ENCODE peak calls at places on chromosomes 13 and 19, in seven cellular contexts. C is stimulated activated CD4-positive, alpha-beta T cell treated with anti-CD3 and anti-CD28 coated beads, TNF-alpha, amount 100 ng/mL, for 4 hours; N is GOT3; G is HAP-1; J is SK-N-DZ; Y is M059J; W is RPMI7951. O is an unnamed sample.

GRCh38 chr19:1140673-1141072 is 33.4 kb downstream of the SBNO2 start:
- DNase-seq in C (no peak), N (no peak), G (no peak), J (no peak), Y (no peak), W (no peak), O (no peak)

GRCh38 chr19:36049080-36049698 is 4.9 kb downstream of the THAP8 start:
- DNase-seq in C (no peak), N (no peak), G (no peak), J (no peak), Y (peak), W (no peak), O (no peak)

GRCh38 chr19:41376998-41377365 is 649 bp downstream of the TMEM91 start:
- DNase-seq in C (peak), N (no peak), G (no peak), J (peak), Y (no peak), W (no peak), O (no peak)

GRCh38 chr13:33235078-33235477 is 50.5 kb downstream of the STARD13 start:
- DNase-seq in C (no peak), N (no peak), G (no peak), J (peak), Y (peak), W (peak), O (no peak)

GRCh38 chr19:584240-585001 is 5.3 kb upstream of the HCN2 start:
- DNase-seq in C (peak), N (no peak), G (peak), J (peak), Y (peak), W (peak), O (peak)

GRCh38 chr19:4971424-4971793 is 2.5 kb downstream of the KDM4B start:
- DNase-seq in C (no peak), N (no peak), G (peak), J (no peak), Y (peak), W (peak), O (no peak)

GRCh38 chr13:91664036-91664435 is 265.6 kb downstream of the GPC5 start:
- DNase-seq in C (no peak), N (no peak), G (no peak), J (no peak), Y (peak), W (no peak), O (no peak)

GRCh38 chr13:72453161-72453560 is 274.3 kb downstream of the MZT1 start:
- DNase-seq in C (no peak), N (no peak), G (no peak), J (peak), Y (no peak), W (no peak), O (no peak)

GRCh38 chr19:1799695-1800342 is 12.3 kb downstream of the ATP8B3 start:
- DNase-seq in C (no peak), N (no peak), G (no peak), J (no peak), Y (no peak), W (no peak), O (no peak)

GRCh38 chr13:110913322-110913721 is 1.5 kb downstream of the ANKRD10 start:
- DNase-seq in C (no peak), N (no peak), G (no peak), J (no peak), Y (peak), W (peak), O (no peak)

GRCh38 chr19:20066861-20067260 is 10.9 kb upstream of the ZNF90 start:
- DNase-seq in C (no peak), N (no peak), G (no peak), J (no peak), Y (no peak), W (no peak), O (no peak)

GRCh38 chr19:35216026-35216832 is 12.3 kb downstream of the FAM187B start:
- DNase-seq in C (no peak), N (no peak), G (no peak), J (no peak), Y (peak), W (peak), O (no peak)

GRCh38 chr13:104594801-104595200 is 1528.6 kb upstream of the SLC10A2 start:
- DNase-seq in C (no peak), N (no peak), G (no peak), J (no peak), Y (no peak), W (no peak), O (no peak)

GRCh38 chr19:4455742-4456565 is 1.6 kb downstream of the UBXN6 start:
- DNase-seq in C (no peak), N (peak), G (no peak), J (no peak), Y (peak), W (peak), O (no peak)

GRCh38 chr13:34749046-34749445 is 193.0 kb upstream of the NBEA start:
- DNase-seq in C (no peak), N (no peak), G (no peak), J (no peak), Y (no peak), W (no peak), O (no peak)

GRCh38 chr13:106581268-106581667 is 13.3 kb upstream of the ARGLU1 start:
- DNase-seq in C (no peak), N (no peak), G (no peak), J (no peak), Y (no peak), W (no peak), O (no peak)

GRCh38 chr13:34044041-34044440 is 226.1 kb downstream of the RFC3 start:
- DNase-seq in C (no peak), N (no peak), G (no peak), J (no peak), Y (peak), W (peak), O (no peak)

GRCh38 chr19:49217382-49217781 is 59.8 kb downstream of the TRPM4 start:
- DNase-seq in C (no peak), N (no peak), G (no peak), J (no peak), Y (no peak), W (no peak), O (no peak)

GRCh38 chr13:40562975-40563349 is 103.5 kb downstream of the FOXO1 start:
- DNase-seq in C (no peak), N (no peak), G (no peak), J (no peak), Y (peak), W (peak), O (no peak)

GRCh38 chr13:27338816-27339215 is 68.2 kb downstream of the RASL11A start:
- DNase-seq in C (no peak), N (no peak), G (no peak), J (peak), Y (no peak), W (peak), O (no peak)

GRCh38 chr19:9597027-9597426 is 12.7 kb upstream of the ZNF121 start:
- DNase-seq in C (no peak), N (no peak), G (no peak), J (no peak), Y (peak), W (peak), O (no peak)

GRCh38 chr13:34547929-34548328 is 394.1 kb upstream of the NBEA start:
- DNase-seq in C (no peak), N (no peak), G (no peak), J (no peak), Y (no peak), W (no peak), O (no peak)

GRCh38 chr19:29677001-29677781 is 11.9 kb downstream of the PLEKHF1 start:
- DNase-seq in C (no peak), N (no peak), G (no peak), J (no peak), Y (no peak), W (no peak), O (no peak)

GRCh38 chr19:50488795-50489194 is 12.1 kb upstream of the GARIN5A start:
- DNase-seq in C (no peak), N (no peak), G (no peak), J (no peak), Y (no peak), W (no peak), O (no peak)

GRCh38 chr19:9883231-9883758 is 48.2 kb downstream of the PIN1 start:
- DNase-seq in C (no peak), N (no peak), G (no peak), J (peak), Y (peak), W (peak), O (no peak)

GRCh38 chr13:30572859-30573275 is 44.9 kb upstream of the USPL1 start:
- DNase-seq in C (no peak), N (no peak), G (peak), J (no peak), Y (peak), W (peak), O (peak)

GRCh38 chr13:110301606-110302131 is 5.3 kb downstream of the COL4A1 start:
- DNase-seq in C (no peak), N (no peak), G (no peak), J (no peak), Y (no peak), W (no peak), O (no peak)

GRCh38 chr19:46696052-46696451 is 20.9 kb downstream of the PRKD2 start:
- DNase-seq in C (no peak), N (no peak), G (no peak), J (no peak), Y (no peak), W (no peak), O (no peak)

GRCh38 chr13:50162567-50162966 is 147.3 kb downstream of the KCNRG start:
- DNase-seq in C (no peak), N (no peak), G (no peak), J (no peak), Y (no peak), W (no peak), O (no peak)

GRCh38 chr13:52159159-52159982 is at the start of gene NEK3:
- DNase-seq in C (peak), N (no peak), G (peak), J (peak), Y (peak), W (peak), O (peak)

GRCh38 chr19:38362076-38362945 is 12.1 kb upstream of the PSMD8 start:
- DNase-seq in C (peak), N (no peak), G (peak), J (peak), Y (peak), W (peak), O (peak)

GRCh38 chr19:5447700-5448311 is 7.4 kb upstream of the ZNRF4 start:
- DNase-seq in C (no peak), N (no peak), G (no peak), J (no peak), Y (peak), W (peak), O (no peak)

GRCh38 chr13:98575876-98576214 is 1.1 kb downstream of the STK24 start:
- DNase-seq in C (no peak), N (no peak), G (no peak), J (no peak), Y (no peak), W (peak), O (no peak)

GRCh38 chr19:4103073-4103418 is 20.9 kb downstream of the MAP2K2 start:
- DNase-seq in C (no peak), N (no peak), G (no peak), J (no peak), Y (peak), W (no peak), O (no peak)

GRCh38 chr19:18440421-18440877 is 2.5 kb upstream of the ISYNA1 start:
- DNase-seq in C (no peak), N (no peak), G (no peak), J (no peak), Y (no peak), W (no peak), O (no peak)

GRCh38 chr13:23506821-23507210 is 63.4 kb upstream of the TNFRSF19 start:
- DNase-seq in C (no peak), N (no peak), G (no peak), J (peak), Y (peak), W (peak), O (no peak)

GRCh38 chr13:51608857-51609406 is 24.7 kb downstream of the WDFY2 start:
- DNase-seq in C (no peak), N (no peak), G (no peak), J (no peak), Y (no peak), W (no peak), O (no peak)

GRCh38 chr19:45954132-45954531 is 19.5 kb downstream of the NOVA2 start:
- DNase-seq in C (no peak), N (no peak), G (no peak), J (peak), Y (peak), W (no peak), O (no peak)

GRCh38 chr19:48819366-48819816 is 8.6 kb upstream of the BCAT2 start:
- DNase-seq in C (no peak), N (peak), G (no peak), J (no peak), Y (peak), W (peak), O (no peak)

O was measured in stimulated activated effector memory CD8-positive, alpha-beta T cell treated with anti-CD3 and anti-CD28 coated beads, Interleukin-12 subunit alpha, Interleukin-12 subunit beta, amount 100 ng/mL, for 72 hours.